ENCODE peak calls at places on chromosomes 4 and X, in five cellular contexts. T, M, D, J and E are unnamed samples.
A peak's percentile ranks its signal among the peaks of the same experiment; 100 is the strongest.

GRCh38 chrX:71912156-71912555 is 1.5 kb downstream of the NHSL2 start:
- DNase-seq in T (no peak), M (no peak), D (no peak), J (no peak), E (no peak)

GRCh38 chrX:23819385-23820234 is 36.6 kb downstream of the SAT1 start:
- DNase-seq in T (no peak), M (peak; percentile 45), D (no peak), J (no peak), E (no peak)

GRCh38 chr4:37715889-37716402 is 29.8 kb upstream of the RELL1 start:
- DNase-seq in T (peak; percentile 74), M (peak; percentile 57), D (no peak), J (no peak), E (no peak)

GRCh38 chrX:145817299-145817665 is 347 bp upstream of the SLITRK2 start:
- DNase-seq in T (no peak), M (peak; percentile 32), D (peak; percentile 10), J (no peak), E (no peak)

GRCh38 chrX:108537005-108537404 is 97.4 kb downstream of the COL4A5 start:
- DNase-seq in T (peak; percentile 29), M (peak; percentile 45), D (peak; percentile 24), J (no peak), E (no peak)

GRCh38 chrX:134868766-134869495 is 121.9 kb upstream of the SMIM10 start:
- DNase-seq in T (peak; percentile 41), M (peak; percentile 78), D (no peak), J (no peak), E (no peak)

GRCh38 chr4:36054750-36055467 is 189.4 kb downstream of the ARAP2 start:
- DNase-seq in T (peak; percentile 27), M (peak; percentile 69), D (no peak), J (no peak), E (no peak)

GRCh38 chr4:136863756-136864155 is 668.5 kb downstream of the PCDH18 start:
- DNase-seq in T (no peak), M (peak; percentile 26), D (no peak), J (no peak), E (no peak)

GRCh38 chrX:18422325-18422724 is 3.1 kb upstream of the CDKL5 start:
- DNase-seq in T (no peak), M (peak; percentile 78), D (no peak), J (no peak), E (no peak)

GRCh38 chr4:2303121-2303685 is 41.3 kb upstream of the MXD4 start:
- DNase-seq in T (no peak), M (no peak), D (no peak), J (peak; percentile 35), E (no peak)

GRCh38 chrX:101097546-101098453 is at the start of gene CENPI:
- DNase-seq in T (peak; percentile 91), M (peak; percentile 94), D (peak; percentile 89), J (peak; percentile 94), E (peak; percentile 52)

GRCh38 chr4:181258569-181258968 is 984.6 kb upstream of the TENM3 start:
- DNase-seq in T (no peak), M (no peak), D (no peak), J (no peak), E (no peak)

GRCh38 chr4:56681158-56681848 is at the start of gene HOPX:
- DNase-seq in T (peak; percentile 72), M (peak; percentile 23), D (no peak), J (no peak), E (no peak)

GRCh38 chr4:128635141-128635911 is 174.2 kb upstream of the JADE1 start:
- DNase-seq in T (no peak), M (peak; percentile 80), D (no peak), J (no peak), E (no peak)

GRCh38 chrX:129655547-129656248 is 942 bp upstream of the APLN start:
- DNase-seq in T (peak; percentile 23), M (no peak), D (peak; percentile 19), J (no peak), E (no peak)

GRCh38 chr4:144296941-144297340 is 156.4 kb upstream of the GYPA start:
- DNase-seq in T (no peak), M (no peak), D (no peak), J (no peak), E (no peak)

GRCh38 chrX:135625995-135626394 is 87.4 kb upstream of the CT45A1 start:
- DNase-seq in T (no peak), M (no peak), D (no peak), J (no peak), E (no peak)

GRCh38 chr4:10524196-10524833 is 67.1 kb upstream of the ZNF518B start:
- DNase-seq in T (peak; percentile 58), M (no peak), D (no peak), J (no peak), E (no peak)

GRCh38 chr4:153151535-153152452 is 52.4 kb upstream of the TRIM2 start:
- DNase-seq in T (peak; percentile 19), M (peak; percentile 67), D (peak; percentile 80), J (peak; percentile 80), E (peak; percentile 27)

GRCh38 chr4:5955201-5955821 is 62.4 kb upstream of the CRMP1 start:
- DNase-seq in T (no peak), M (no peak), D (no peak), J (no peak), E (no peak)

GRCh38 chr4:7147661-7148310 is 44.6 kb upstream of the SORCS2 start:
- DNase-seq in T (no peak), M (no peak), D (peak; percentile 45), J (no peak), E (no peak)

GRCh38 chr4:18844726-18845125 is 823.2 kb upstream of the LCORL start:
- DNase-seq in T (no peak), M (peak; percentile 35), D (no peak), J (no peak), E (no peak)

GRCh38 chrX:131543774-131544173 is at the start of gene OR13H1:
- DNase-seq in T (no peak), M (no peak), D (no peak), J (no peak), E (no peak)

GRCh38 chr4:114386637-114387233 is 211.9 kb upstream of the UGT8 start:
- DNase-seq in T (no peak), M (peak; percentile 59), D (peak; percentile 7), J (no peak), E (no peak)

GRCh38 chr4:106522839-106523238 is 154.3 kb upstream of the GIMD1 start:
- DNase-seq in T (no peak), M (no peak), D (no peak), J (no peak), E (no peak)

GRCh38 chr4:825063-825968 is 613 bp downstream of the CPLX1 start:
- DNase-seq in T (no peak), M (no peak), D (peak; percentile 79), J (peak; percentile 73), E (no peak)

GRCh38 chr4:94342713-94343112 is at the start of gene HPGDS:
- DNase-seq in T (no peak), M (no peak), D (no peak), J (no peak), E (no peak)

GRCh38 chr4:67684839-67685531 is 16.0 kb downstream of the UBA6 start:
- DNase-seq in T (peak; percentile 79), M (peak; percentile 37), D (no peak), J (no peak), E (no peak)

GRCh38 chrX:57595381-57595811 is 3.6 kb downstream of the ZXDB start:
- DNase-seq in T (peak; percentile 77), M (peak; percentile 71), D (no peak), J (no peak), E (no peak)

GRCh38 chr4:666822-667544 is 7.1 kb downstream of the ATP5ME start:
- DNase-seq in T (no peak), M (no peak), D (no peak), J (no peak), E (no peak)

GRCh38 chr4:67234296-67234695 is 311.0 kb downstream of the CENPC start:
- DNase-seq in T (no peak), M (peak; percentile 28), D (no peak), J (no peak), E (no peak)

GRCh38 chrX:115191490-115192243 is 2.5 kb downstream of the RBMXL3 start:
- DNase-seq in T (no peak), M (no peak), D (no peak), J (no peak), E (no peak)
- TF ChIP-seq CTCF in T (no peak), M (no peak), D (no peak), J (no peak), E (no peak)

DNA sequence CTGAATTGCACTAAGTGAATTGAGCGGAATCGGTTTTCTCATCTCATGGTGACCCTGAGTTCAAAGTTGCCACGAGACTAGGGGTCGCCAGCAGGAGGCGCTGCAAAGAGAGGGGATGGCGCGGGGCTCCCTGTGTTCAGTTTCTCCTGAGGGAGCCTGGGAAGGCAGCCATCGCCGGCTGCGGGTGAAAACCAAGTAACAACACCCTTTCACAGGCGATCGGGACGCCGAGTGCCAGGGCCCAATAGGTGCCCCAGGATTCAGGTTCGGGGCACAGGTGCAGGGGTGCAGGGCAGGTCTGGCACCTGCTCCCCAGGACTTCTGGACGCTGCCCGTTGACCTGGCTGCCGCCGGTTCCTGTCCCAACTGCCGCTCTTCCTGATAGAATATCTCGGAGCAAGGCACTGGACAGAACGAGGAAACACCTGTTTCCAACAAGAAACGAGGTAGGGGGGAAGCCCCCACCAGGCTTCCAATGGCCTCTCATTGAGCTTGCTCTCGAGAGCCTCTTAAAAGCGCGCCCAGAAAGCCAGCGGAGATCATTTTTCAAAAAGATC is 1.1 kb upstream of the FGF16 start:
- DNase-seq in T (no peak), M (no peak), D (peak; percentile 35), J (no peak), E (no peak)
- TF ChIP-seq CTCF in T (no peak), M (peak; percentile 35), D (peak; percentile 39), J (no peak), E (no peak)

GRCh38 chr4:74444891-74445642 is at the start of gene AREG:
- DNase-seq in T (peak; percentile 92), M (peak; percentile 65), D (peak; percentile 67), J (peak; percentile 63), E (peak; percentile 63)
- TF ChIP-seq CTCF in T (peak; percentile 24), M (peak; percentile 74), D (peak; percentile 43), J (no peak), E (no peak)

GRCh38 chr4:43136752-43137151 is 244.2 kb downstream of the GRXCR1 start:
- DNase-seq in T (no peak), M (no peak), D (no peak), J (no peak), E (no peak)

GRCh38 chr4:43133566-43133965 is 241.1 kb downstream of the GRXCR1 start:
- DNase-seq in T (peak; percentile 17), M (no peak), D (no peak), J (no peak), E (no peak)

GRCh38 chr4:43126595-43126994 is 234.1 kb downstream of the GRXCR1 start:
- DNase-seq in T (no peak), M (no peak), D (no peak), J (no peak), E (no peak)

GRCh38 chr4:43130228-43131021 is 237.9 kb downstream of the GRXCR1 start:
- DNase-seq in T (no peak), M (no peak), D (no peak), J (no peak), E (no peak)

DNA sequence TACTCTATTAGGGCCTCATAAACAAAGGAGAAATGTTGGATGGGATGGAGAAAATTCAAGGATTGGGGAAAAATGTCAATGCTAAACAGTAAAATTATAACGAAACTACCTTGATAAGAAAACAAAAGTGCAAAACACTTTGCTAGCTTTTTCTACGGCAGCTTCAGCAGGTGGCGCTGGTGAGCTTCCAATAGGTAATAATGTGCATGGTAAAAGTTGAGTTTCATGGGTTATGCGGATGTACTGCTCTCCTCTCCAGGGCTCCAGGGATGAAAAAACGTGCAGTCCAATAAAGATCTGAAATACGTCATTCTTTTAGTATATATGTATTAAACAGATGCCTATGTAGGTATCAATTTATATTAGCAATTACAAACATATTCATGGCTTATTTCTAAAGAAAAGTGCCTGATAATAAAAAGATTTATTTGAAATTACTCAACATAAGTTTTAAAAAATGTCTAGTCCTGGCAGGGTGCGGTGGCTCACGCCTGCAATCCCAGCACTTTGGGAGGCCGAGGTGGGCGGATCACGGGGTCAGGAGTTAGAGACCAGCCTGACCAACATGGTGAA is 239.6 kb downstream of the GRXCR1 start:
- DNase-seq in T (peak; percentile 52), M (peak; percentile 77), D (peak; percentile 81), J (peak; percentile 79), E (peak; percentile 24)
- TF ChIP-seq CTCF in T (peak; percentile 89), M (peak; percentile 80), D (peak; percentile 91), J (peak; percentile 77), E (no peak)